ENCODE peak calls at places on chromosomes 3 and 15, in four cellular contexts. Q is K562, J is SK-N-SH, O is H1. C is an unnamed sample.

GRCh38 chr3:30195352-30195751 is 411.0 kb upstream of the TGFBR2 start:
- DNase-seq in Q (no peak), J (no peak), O (no peak), C (no peak)

GRCh38 chr3:50655009-50655830 is 19.5 kb upstream of the DOCK3 start:
- DNase-seq in J (no peak), Q (no peak), O (no peak), C (no peak)

GRCh38 chr3:107753494-107753893 is 230.7 kb downstream of the BBX start:
- DNase-seq in J (peak), Q (no peak), O (no peak), C (peak)

GRCh38 chr3:119350114-119350513 is 55.9 kb downstream of the ARHGAP31 start:
- DNase-seq in J (no peak), O (peak), Q (no peak), C (peak)

GRCh38 chr3:120348065-120348980 is 831 bp downstream of the LRRC58 start:
- DNase-seq in J (peak), O (no peak), Q (peak), C (peak)

GRCh38 chr3:69236808-69237707 is 114.7 kb upstream of the LMOD3 start:
- DNase-seq in Q (no peak), O (no peak), J (no peak), C (no peak)

GRCh38 chr3:37666618-37667017 is 195.1 kb upstream of the CTDSPL start:
- DNase-seq in O (no peak), Q (no peak), J (no peak), C (no peak)

GRCh38 chr3:159807137-159808028 is 181.3 kb upstream of the IL12A start:
- DNase-seq in O (no peak), Q (no peak), J (no peak), C (no peak)

GRCh38 chr3:186466391-186466974 is 77.7 kb downstream of the CRYGS start:
- DNase-seq in Q (no peak), O (peak), J (no peak), C (no peak)

GRCh38 chr3:179149951-179150350 is 1.8 kb downstream of the PIK3CA start:
- DNase-seq in Q (no peak), O (no peak), J (no peak), C (no peak)

GRCh38 chr3:134693804-134694203 is 43.0 kb upstream of the KY start:
- DNase-seq in J (no peak), O (no peak), Q (no peak), C (no peak)

GRCh38 chr15:40771242-40771641 is 1.5 kb downstream of the C15orf62 start:
- DNase-seq in Q (no peak), J (no peak), O (no peak), C (no peak)

GRCh38 chr3:9402410-9403228 is 5.2 kb downstream of the SETD5 start:
- DNase-seq in O (peak), J (peak), Q (peak), C (peak)

GRCh38 chr15:80523746-80524145 is 119.6 kb downstream of the ARNT2 start:
- DNase-seq in O (no peak), J (no peak), Q (no peak), C (no peak)

GRCh38 chr3:138458774-138459499 is 24.5 kb downstream of the ESYT3 start:
- DNase-seq in O (peak), J (no peak), Q (no peak), C (no peak)

GRCh38 chr15:43168192-43169107 is 16.8 kb upstream of the CCNDBP1 start:
- DNase-seq in J (no peak), Q (no peak), O (no peak), C (no peak)

GRCh38 chr3:142072851-142073250 is 76.5 kb downstream of the TFDP2 start:
- DNase-seq in J (no peak), O (no peak), Q (no peak), C (no peak)

GRCh38 chr3:142081178-142081577 is 68.2 kb downstream of the TFDP2 start:
- DNase-seq in O (no peak), Q (no peak), J (no peak), C (no peak)

GRCh38 chr3:142077859-142078500 is 71.4 kb downstream of the TFDP2 start:
- DNase-seq in J (no peak), O (no peak), Q (no peak), C (no peak)

GRCh38 chr3:142077155-142077858 is 72.0 kb downstream of the TFDP2 start:
- DNase-seq in J (no peak), Q (no peak), O (no peak), C (no peak)
- TF ChIP-seq TEAD4 in J (no peak), Q (no peak), O (no peak), C (no peak)

GRCh38 chr3:22729981-22730380 is 473.1 kb upstream of the UBE2E2 start:
- DNase-seq in J (peak), O (no peak), Q (no peak), C (no peak)
- TF ChIP-seq TEAD4 in J (no peak), O (no peak), Q (no peak), C (no peak)

DNA sequence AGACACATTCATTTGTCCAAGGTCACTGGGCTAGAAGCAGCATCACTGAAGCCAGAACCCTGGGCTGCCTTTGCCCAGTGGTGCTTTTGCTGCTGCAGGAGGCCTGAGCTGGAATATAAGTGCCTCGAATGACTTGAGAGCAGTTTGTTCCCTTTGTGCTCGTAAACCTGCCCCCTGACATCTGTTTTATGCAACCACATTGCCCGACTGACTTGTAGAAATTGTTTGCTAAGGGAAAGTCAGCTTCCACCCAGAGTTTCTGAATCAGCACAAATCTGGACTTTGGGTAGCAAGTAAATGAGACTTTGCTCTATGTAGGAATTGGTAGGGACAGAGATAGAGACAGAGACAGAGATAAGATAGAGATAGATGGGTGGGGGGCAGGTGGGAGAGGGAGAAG is 23.1 kb downstream of the RASGRF1 start:
- DNase-seq in Q (no peak), O (no peak), J (no peak), C (no peak)
- TF ChIP-seq TEAD4 in Q (no peak), O (no peak), J (no peak), C (no peak)

GRCh38 chr3:176994876-176995781 is 202.2 kb downstream of the TBL1XR1 start:
- DNase-seq in Q (no peak), O (no peak), J (no peak), C (no peak)
- TF ChIP-seq TEAD4 in Q (no peak), O (no peak), J (no peak), C (no peak)

GRCh38 chr3:127034195-127034989 is 51.5 kb downstream of the PLXNA1 start:
- DNase-seq in Q (no peak), O (no peak), J (no peak), C (no peak)
- TF ChIP-seq TEAD4 in Q (no peak), O (no peak), J (no peak), C (no peak)

GRCh38 chr15:98174286-98174685 is 213.8 kb downstream of the ARRDC4 start:
- DNase-seq in Q (no peak), J (no peak), O (peak), C (no peak)
- TF ChIP-seq TEAD4 in Q (no peak), J (no peak), O (no peak), C (no peak)

GRCh38 chr15:45157974-45158373 is 28.2 kb downstream of the DUOX1 start:
- DNase-seq in Q (no peak), O (no peak), J (no peak), C (no peak)

GRCh38 chr15:45161666-45162065 is 26.1 kb downstream of the SHF start:
- DNase-seq in J (no peak), O (no peak), Q (no peak), C (no peak)

GRCh38 chr15:45155739-45156138 is 25.9 kb downstream of the DUOX1 start:
- DNase-seq in O (no peak), J (no peak), Q (no peak), C (no peak)

GRCh38 chr15:45151998-45152828 is 22.4 kb downstream of the DUOX1 start:
- DNase-seq in J (no peak), O (no peak), Q (no peak), C (no peak)

GRCh38 chr15:45157056-45157455 is 27.3 kb downstream of the DUOX1 start:
- DNase-seq in Q (peak), J (no peak), O (no peak), C (no peak)
- TF ChIP-seq TEAD4 in Q (no peak), J (no peak), O (no peak), C (no peak)

GRCh38 chr15:42157981-42158765 is 1.7 kb upstream of the PLA2G4F start:
- DNase-seq in O (no peak), Q (peak), J (no peak), C (no peak)
- TF ChIP-seq TEAD4 in O (no peak), Q (no peak), J (no peak), C (no peak)